ENCODE peak calls at places on chromosome 10, in six cellular contexts. One of them, this sample, is unnamed.

GRCh38 chr10:69312537-69312936 is 34.2 kb downstream of the HK1 start:
- DNase-seq in lower lobe of right lung: no peak
- DNase-seq in tibial artery: no peak
- DNase-seq in adrenal gland: no peak
- DNase-seq in CD8-positive, alpha-beta memory T cell: no peak
- DNase-seq in MM.1S: no peak
- DNase-seq in this sample: no peak

GRCh38 chr10:5566606-5567005 is 41.8 kb downstream of the CALML3 start:
- DNase-seq in lower lobe of right lung: no peak
- DNase-seq in tibial artery: no peak
- DNase-seq in adrenal gland: no peak
- DNase-seq in CD8-positive, alpha-beta memory T cell: no peak
- DNase-seq in MM.1S: no peak
- DNase-seq in this sample: no peak

GRCh38 chr10:3136336-3136735 is 36.2 kb downstream of the PITRM1 start:
- DNase-seq in lower lobe of right lung: no peak
- DNase-seq in tibial artery: no peak
- DNase-seq in adrenal gland: peak; percentile 79
- DNase-seq in CD8-positive, alpha-beta memory T cell: no peak
- DNase-seq in MM.1S: no peak
- DNase-seq in this sample: no peak

GRCh38 chr10:103493911-103494877 is 689 bp downstream of the NEURL1 start:
- DNase-seq in lower lobe of right lung: no peak
- DNase-seq in tibial artery: no peak
- DNase-seq in adrenal gland: no peak
- DNase-seq in CD8-positive, alpha-beta memory T cell: peak; percentile 63
- DNase-seq in MM.1S: peak; percentile 68
- DNase-seq in this sample: no peak

GRCh38 chr10:58622286-58622685 is 109.6 kb downstream of the BICC1 start:
- DNase-seq in lower lobe of right lung: no peak
- DNase-seq in tibial artery: no peak
- DNase-seq in adrenal gland: no peak
- DNase-seq in CD8-positive, alpha-beta memory T cell: no peak
- DNase-seq in MM.1S: no peak
- DNase-seq in this sample: no peak

GRCh38 chr10:17232276-17232987 is 4.4 kb downstream of the VIM start:
- DNase-seq in lower lobe of right lung: no peak
- DNase-seq in tibial artery: no peak
- DNase-seq in adrenal gland: no peak
- DNase-seq in CD8-positive, alpha-beta memory T cell: no peak
- DNase-seq in MM.1S: peak; percentile 70
- DNase-seq in this sample: no peak

GRCh38 chr10:7533657-7534479 is 123.0 kb upstream of the SFMBT2 start:
- DNase-seq in lower lobe of right lung: no peak
- DNase-seq in tibial artery: no peak
- DNase-seq in adrenal gland: no peak
- DNase-seq in CD8-positive, alpha-beta memory T cell: no peak
- DNase-seq in MM.1S: no peak
- DNase-seq in this sample: no peak

GRCh38 chr10:72316386-72316700 is 38.4 kb downstream of the DNAJB12 start:
- DNase-seq in lower lobe of right lung: no peak
- DNase-seq in tibial artery: no peak
- DNase-seq in adrenal gland: no peak
- DNase-seq in CD8-positive, alpha-beta memory T cell: no peak
- DNase-seq in MM.1S: no peak
- DNase-seq in this sample: no peak

GRCh38 chr10:729213-729612 is 39.7 kb upstream of the DIP2C start:
- DNase-seq in lower lobe of right lung: no peak
- DNase-seq in tibial artery: no peak
- DNase-seq in adrenal gland: no peak
- DNase-seq in CD8-positive, alpha-beta memory T cell: no peak
- DNase-seq in MM.1S: no peak
- DNase-seq in this sample: no peak

GRCh38 chr10:24468281-24468751 is 255.4 kb downstream of the ARHGAP21 start:
- DNase-seq in lower lobe of right lung: no peak
- DNase-seq in tibial artery: no peak
- DNase-seq in adrenal gland: no peak
- DNase-seq in CD8-positive, alpha-beta memory T cell: no peak
- DNase-seq in MM.1S: no peak
- DNase-seq in this sample: no peak

GRCh38 chr10:122310311-122311050 is 39.4 kb downstream of the BTBD16 start:
- DNase-seq in lower lobe of right lung: no peak
- DNase-seq in tibial artery: no peak
- DNase-seq in adrenal gland: no peak
- DNase-seq in CD8-positive, alpha-beta memory T cell: no peak
- DNase-seq in MM.1S: no peak
- DNase-seq in this sample: no peak

GRCh38 chr10:13902868-13903267 is 316.1 kb downstream of the PRPF18 start:
- DNase-seq in lower lobe of right lung: no peak
- DNase-seq in tibial artery: no peak
- DNase-seq in adrenal gland: no peak
- DNase-seq in CD8-positive, alpha-beta memory T cell: no peak
- DNase-seq in MM.1S: no peak
- DNase-seq in this sample: no peak

GRCh38 chr10:55550241-55550640 is 749.2 kb upstream of the PCDH15 start:
- DNase-seq in lower lobe of right lung: no peak
- DNase-seq in tibial artery: no peak
- DNase-seq in adrenal gland: no peak
- DNase-seq in CD8-positive, alpha-beta memory T cell: no peak
- DNase-seq in MM.1S: no peak
- DNase-seq in this sample: no peak

GRCh38 chr10:79111846-79112614 is 43.3 kb downstream of the ZMIZ1 start:
- DNase-seq in lower lobe of right lung: peak; percentile 65
- DNase-seq in tibial artery: no peak
- DNase-seq in adrenal gland: no peak
- DNase-seq in CD8-positive, alpha-beta memory T cell: no peak
- DNase-seq in MM.1S: no peak
- DNase-seq in this sample: no peak
- H3K27ac ChIP-seq in lower lobe of right lung: peak overlapping the region; percentile 69
- H3K27ac ChIP-seq in tibial artery: no peak overlapping the region
- H3K27ac ChIP-seq in adrenal gland: peak overlapping the region; percentile 66
- H3K27ac ChIP-seq in CD8-positive, alpha-beta memory T cell: no peak overlapping the region
- H3K27ac ChIP-seq in MM.1S: no peak overlapping the region
- H3K27ac ChIP-seq in this sample: no peak overlapping the region

GRCh38 chr10:1874533-1874932 is 137.2 kb upstream of the ADARB2 start:
- DNase-seq in lower lobe of right lung: no peak
- DNase-seq in tibial artery: no peak
- DNase-seq in adrenal gland: no peak
- DNase-seq in CD8-positive, alpha-beta memory T cell: no peak
- DNase-seq in MM.1S: no peak
- DNase-seq in this sample: no peak
- H3K27ac ChIP-seq in lower lobe of right lung: no peak overlapping the region
- H3K27ac ChIP-seq in tibial artery: no peak overlapping the region
- H3K27ac ChIP-seq in adrenal gland: no peak overlapping the region
- H3K27ac ChIP-seq in CD8-positive, alpha-beta memory T cell: no peak overlapping the region
- H3K27ac ChIP-seq in MM.1S: no peak overlapping the region
- H3K27ac ChIP-seq in this sample: no peak overlapping the region

DNA sequence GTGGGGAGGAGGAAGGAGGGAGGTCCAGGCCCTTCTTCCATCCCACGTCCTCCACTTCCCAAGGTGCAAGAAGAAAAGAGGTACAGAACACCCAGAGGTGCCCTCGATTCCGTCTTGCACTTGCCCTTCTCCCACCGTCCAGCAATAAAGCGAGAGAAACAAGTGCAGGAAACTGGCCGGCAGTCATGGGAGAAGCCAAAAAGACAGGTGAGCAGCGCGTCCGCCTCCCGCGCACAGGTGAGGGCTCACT is 1.3 kb downstream of the C10orf95 start:
- DNase-seq in lower lobe of right lung: no peak
- DNase-seq in tibial artery: no peak
- DNase-seq in adrenal gland: no peak
- DNase-seq in CD8-positive, alpha-beta memory T cell: no peak
- DNase-seq in MM.1S: no peak
- DNase-seq in this sample: no peak
- H3K27ac ChIP-seq in lower lobe of right lung: peak overlapping the region; percentile 83
- H3K27ac ChIP-seq in tibial artery: peak overlapping the region; percentile 80
- H3K27ac ChIP-seq in adrenal gland: peak overlapping the region; percentile 80
- H3K27ac ChIP-seq in CD8-positive, alpha-beta memory T cell: peak overlapping the region; percentile 87
- H3K27ac ChIP-seq in MM.1S: peak overlapping the region; percentile 76
- H3K27ac ChIP-seq in this sample: peak overlapping the region; percentile 64

GRCh38 chr10:132446661-132447445 is 49.9 kb downstream of the PWWP2B start:
- DNase-seq in lower lobe of right lung: peak; percentile 88
- DNase-seq in tibial artery: no peak
- DNase-seq in adrenal gland: peak; percentile 72
- DNase-seq in CD8-positive, alpha-beta memory T cell: peak; percentile 81
- DNase-seq in MM.1S: peak; percentile 33
- DNase-seq in this sample: no peak
- H3K27ac ChIP-seq in lower lobe of right lung: peak overlapping the region; percentile 88
- H3K27ac ChIP-seq in tibial artery: no peak overlapping the region
- H3K27ac ChIP-seq in adrenal gland: peak overlapping the region; percentile 83
- H3K27ac ChIP-seq in CD8-positive, alpha-beta memory T cell: peak overlapping the region; percentile 91
- H3K27ac ChIP-seq in MM.1S: no peak overlapping the region
- H3K27ac ChIP-seq in this sample: no peak overlapping the region

This sample was measured in substantia nigra.